ENCODE peak calls at places on chromosome 12, in seven cellular contexts. H is stomach, I is esophagus muscularis mucosa, Y is uterus, D is endothelial cell of umbilical vein, J is A549, M is esophagus squamous epithelium. S is an unnamed sample.

GRCh38 chr12:39070775-39071174 is 165.4 kb upstream of the CPNE8 start:
- DNase-seq in M (no peak), H (no peak), D (no peak), I (no peak), Y (no peak), J (no peak), S (no peak)

GRCh38 chr12:98399532-98399931 is 115.9 kb upstream of the TMPO start:
- DNase-seq in J (peak; percentile 65), D (peak; percentile 80), Y (no peak), I (no peak), M (no peak), H (no peak), S (no peak)

GRCh38 chr12:127729381-127729780 is 537.6 kb upstream of the TMEM132C start:
- DNase-seq in M (no peak), Y (no peak), I (no peak), J (no peak), D (no peak), H (no peak), S (no peak)

GRCh38 chr12:100404769-100405407 is 48.0 kb downstream of the SLC17A8 start:
- DNase-seq in H (peak; percentile 34), M (no peak), J (no peak), D (peak; percentile 48), I (peak; percentile 55), Y (no peak), S (no peak)

GRCh38 chr12:49146406-49146805 is 15.2 kb upstream of the TUBA1B start:
- DNase-seq in Y (no peak), D (no peak), I (no peak), M (no peak), H (no peak), J (no peak), S (no peak)

GRCh38 chr12:103102225-103102744 is 144.8 kb downstream of the ASCL1 start:
- DNase-seq in Y (no peak), H (no peak), J (no peak), D (no peak), M (no peak), I (no peak), S (no peak)

GRCh38 chr12:31440134-31440533 is 114.2 kb upstream of the SINHCAF start:
- DNase-seq in D (no peak), H (no peak), M (no peak), I (no peak), Y (no peak), J (no peak), S (no peak)

GRCh38 chr12:62370189-62370588 is 96.4 kb upstream of the MON2 start:
- DNase-seq in D (no peak), Y (no peak), I (no peak), M (no peak), J (no peak), H (no peak), S (no peak)

GRCh38 chr12:85509857-85510256 is 229.8 kb downstream of the ALX1 start:
- DNase-seq in I (no peak), M (no peak), Y (no peak), J (no peak), H (no peak), D (no peak), S (no peak)

GRCh38 chr12:127803545-127803944 is 463.4 kb upstream of the TMEM132C start:
- DNase-seq in D (no peak), M (no peak), Y (no peak), J (no peak), I (no peak), H (no peak), S (no peak)

GRCh38 chr12:74539765-74540526 is 2.3 kb downstream of the ATXN7L3B start:
- DNase-seq in J (no peak), M (no peak), H (no peak), Y (no peak), D (no peak), I (no peak), S (no peak)

GRCh38 chr12:77685906-77686305 is 144.8 kb upstream of the NAV3 start:
- DNase-seq in I (no peak), H (no peak), M (no peak), J (no peak), Y (no peak), D (no peak), S (no peak)

GRCh38 chr12:5376591-5377207 is 55.2 kb upstream of the NTF3 start:
- DNase-seq in Y (no peak), D (no peak), J (no peak), I (peak; percentile 92), M (no peak), H (peak; percentile 57), S (no peak)

GRCh38 chr12:9349888-9350885 is 142.0 kb upstream of the PZP start:
- DNase-seq in D (no peak), J (no peak), I (no peak), M (no peak), Y (no peak), H (no peak), S (no peak)

GRCh38 chr12:51118706-51119105 is 35.3 kb upstream of the CSRNP2 start:
- DNase-seq in I (no peak), Y (no peak), M (no peak), H (no peak), D (no peak), J (no peak), S (no peak)

GRCh38 chr12:62760779-62761178 is 174.2 kb downstream of the PPM1H start:
- DNase-seq in J (peak; percentile 67), I (no peak), Y (no peak), H (no peak), D (no peak), M (no peak), S (no peak)

GRCh38 chr12:127125607-127126259 is 1141.2 kb upstream of the TMEM132C start:
- DNase-seq in Y (no peak), H (no peak), I (no peak), D (no peak), J (peak; percentile 94), M (no peak), S (no peak)

GRCh38 chr12:123498126-123498825 is 35.2 kb downstream of the RILPL1 start:
- DNase-seq in M (no peak), H (no peak), J (no peak), D (no peak), I (no peak), Y (no peak), S (no peak)

GRCh38 chr12:98485792-98486347 is 29.5 kb upstream of the TMPO start:
- DNase-seq in H (no peak), D (no peak), I (no peak), M (no peak), Y (no peak), J (no peak), S (no peak)

GRCh38 chr12:117622087-117622486 is 260.7 kb upstream of the NOS1 start:
- DNase-seq in Y (no peak), I (no peak), M (no peak), H (no peak), J (no peak), D (peak; percentile 52), S (no peak)

GRCh38 chr12:13099910-13100609 is 3.4 kb downstream of the GSG1 start:
- DNase-seq in I (peak; percentile 85), J (no peak), Y (no peak), D (peak; percentile 30), H (no peak), M (no peak), S (no peak)

GRCh38 chr12:14810953-14811483 is 3.0 kb downstream of the SMCO3 start:
- DNase-seq in M (no peak), H (no peak), J (peak; percentile 38), Y (no peak), I (no peak), D (peak; percentile 54), S (no peak)

GRCh38 chr12:100427078-100427477 is 46.6 kb upstream of the NR1H4 start:
- DNase-seq in I (no peak), M (no peak), H (no peak), D (no peak), J (peak; percentile 35), Y (no peak), S (no peak)

DNA sequence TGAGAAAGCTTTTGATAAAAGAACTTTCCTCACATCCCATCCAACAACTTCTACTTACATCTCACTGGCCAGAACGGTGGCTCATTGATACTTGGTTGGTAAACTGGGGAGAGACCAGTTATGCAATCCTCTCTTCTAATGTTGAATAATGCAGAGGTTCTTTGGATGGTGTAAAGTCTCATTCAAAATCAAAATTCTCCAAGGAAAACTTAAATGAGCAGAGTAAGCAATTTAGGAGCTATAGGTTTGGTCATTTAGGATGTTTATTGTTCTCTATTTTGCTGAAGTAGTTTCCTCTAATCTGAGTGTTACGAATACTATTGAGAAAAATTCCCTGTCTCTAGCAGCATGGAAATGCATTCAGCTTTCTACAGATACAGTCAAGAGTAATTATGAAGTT is 26.5 kb upstream of the STK38L start:
- DNase-seq in Y (no peak), I (no peak), J (no peak), H (no peak), M (no peak), D (no peak), S (no peak)
- H3K4me1 ChIP-seq in Y (no peaks in the 10 kb centered on the region), I (peaks cover 17% of the 10 kb centered on the region), J (no peaks in the 10 kb centered on the region), H (peaks cover 9% of the 10 kb centered on the region), M (no peaks in the 10 kb centered on the region), D (no peaks in the 10 kb centered on the region), S (peaks cover 11% of the 10 kb centered on the region)

DNA sequence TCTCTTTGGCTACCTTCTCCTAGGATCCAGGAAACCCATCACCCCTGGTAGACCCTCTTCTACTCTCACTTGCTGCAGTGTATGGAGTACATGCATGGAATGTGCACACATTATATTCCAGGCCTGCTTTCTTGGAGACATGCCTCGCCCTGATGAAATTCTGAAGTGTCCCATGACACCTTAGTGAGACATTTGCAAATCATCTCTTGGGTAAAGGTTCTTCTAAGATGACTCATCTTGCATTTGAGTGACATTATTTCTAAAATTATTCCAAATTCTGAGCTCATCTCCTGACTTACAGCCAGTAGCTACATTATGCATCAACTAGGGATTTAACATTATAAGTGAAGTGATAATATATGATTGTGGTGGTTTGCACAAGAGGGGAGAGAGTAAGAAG is 49.8 kb downstream of the SDR9C7 start:
- DNase-seq in H (no peak), I (no peak), J (no peak), M (no peak), Y (no peak), D (no peak), S (no peak)
- H3K9me3 ChIP-seq in H (peaks cover 18% of the 10 kb centered on the region), I (peaks cover 7% of the 10 kb centered on the region), J (peaks cover 15% of the 10 kb centered on the region), M (no peaks in the 10 kb centered on the region), Y (peaks cover 4% of the 10 kb centered on the region), D (no peaks in the 10 kb centered on the region), S (no peaks in the 10 kb centered on the region)

DNA sequence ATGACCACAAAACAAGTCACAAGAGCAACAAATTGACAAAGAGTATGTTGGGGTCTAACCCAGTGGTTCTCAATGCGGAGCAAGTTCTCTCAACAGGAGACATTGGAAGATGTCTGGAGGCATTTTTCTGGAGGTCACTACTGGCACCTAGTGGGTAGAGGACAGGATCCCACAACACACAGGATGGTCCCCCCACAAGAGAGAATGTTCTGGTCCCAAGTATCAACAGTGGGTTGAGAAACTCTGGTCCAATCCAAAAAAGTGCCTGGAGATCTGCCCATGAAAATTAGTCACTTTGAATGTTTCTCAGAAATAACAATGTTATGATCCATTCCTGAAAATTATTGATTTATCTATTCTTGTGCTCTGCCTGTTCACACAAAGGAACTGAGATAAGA is 3.3 kb downstream of the SSH1 start:
- DNase-seq in J (no peak), Y (peak; percentile 44), M (no peak), I (no peak), H (no peak), D (no peak), S (no peak)
- H3K4me1 ChIP-seq in J (peaks cover 73% of the 10 kb centered on the region), Y (peaks cover 6% of the 10 kb centered on the region), M (peaks cover 37% of the 10 kb centered on the region), I (peaks cover 91% of the 10 kb centered on the region), H (peaks cover 80% of the 10 kb centered on the region), D (peaks cover 59% of the 10 kb centered on the region), S (peaks cover 73% of the 10 kb centered on the region)

DNA sequence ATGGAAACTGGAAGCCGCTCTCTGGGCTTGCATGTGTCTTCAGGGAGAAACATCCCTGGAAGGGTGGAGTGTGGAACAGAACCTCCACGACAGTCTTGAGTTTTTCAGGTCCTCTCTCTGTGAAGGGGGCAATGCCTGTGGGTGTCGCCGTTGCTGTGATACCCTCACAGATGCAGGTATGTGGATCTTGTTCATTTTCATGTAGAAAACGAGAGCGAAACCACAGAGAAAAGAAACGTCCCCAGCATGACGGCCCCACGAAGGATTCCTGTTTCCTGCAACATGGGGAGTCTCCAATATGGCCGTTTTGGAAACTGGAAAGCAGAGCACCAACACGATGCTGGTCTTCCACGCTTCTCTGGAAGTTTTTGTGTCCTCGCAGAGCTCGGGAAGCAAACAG is 187.9 kb downstream of the ALG10 start:
- DNase-seq in H (no peak), Y (no peak), M (no peak), J (no peak), I (peak; percentile 86), D (no peak), S (no peak)
- H3K9me3 ChIP-seq in H (no peaks in the 10 kb centered on the region), Y (no peaks in the 10 kb centered on the region), M (no peaks in the 10 kb centered on the region), J (no peaks in the 10 kb centered on the region), I (no peaks in the 10 kb centered on the region), D (peaks cover 6% of the 10 kb centered on the region), S (no peaks in the 10 kb centered on the region)

S was measured in thoracic aorta.